ENCODE peak calls at places on chromosome 20, in seven cellular contexts. V, Z, B, E, S, X and H are unnamed samples.

GRCh38 chr20:62009322-62009721 is 56.4 kb downstream of the TAF4 start:
- DNase-seq in X (no peak), E (no peak), V (no peak), S (no peak), B (no peak), Z (no peak), H (no peak)

GRCh38 chr20:46572181-46572580 is 21.7 kb upstream of the OCSTAMP start:
- DNase-seq in B (peak), S (no peak), Z (no peak), V (no peak), X (no peak), E (no peak), H (no peak)

GRCh38 chr20:57262244-57263126 is 4.0 kb downstream of the BMP7 start:
- DNase-seq in B (no peak), Z (no peak), S (no peak), E (peak), V (no peak), X (no peak), H (no peak)

GRCh38 chr20:57618091-57618765 is 2.0 kb downstream of the ZBP1 start:
- DNase-seq in Z (no peak), X (no peak), B (no peak), E (peak), V (no peak), S (no peak), H (no peak)

GRCh38 chr20:54067606-54068174 is 2.7 kb downstream of the BCAS1 start:
- DNase-seq in V (no peak), X (no peak), E (peak), S (no peak), Z (no peak), B (no peak), H (peak)

GRCh38 chr20:58058421-58059140 is 169.9 kb downstream of the ANKRD60 start:
- DNase-seq in B (no peak), V (no peak), Z (no peak), X (no peak), S (no peak), E (no peak), H (no peak)

GRCh38 chr20:23265226-23265625 is 85.4 kb upstream of the NXT1 start:
- DNase-seq in V (no peak), Z (no peak), B (no peak), S (no peak), X (no peak), E (no peak), H (no peak)

GRCh38 chr20:48983423-48984400 is 62.2 kb downstream of the ARFGEF2 start:
- DNase-seq in B (no peak), X (no peak), E (peak), S (no peak), V (no peak), Z (peak), H (no peak)

GRCh38 chr20:48066256-48066655 is 281.0 kb upstream of the SULF2 start:
- DNase-seq in Z (no peak), E (no peak), V (no peak), X (no peak), B (no peak), S (no peak), H (no peak)

GRCh38 chr20:24978493-24978892 is 14.1 kb downstream of the APMAP start:
- DNase-seq in E (no peak), S (no peak), X (no peak), B (no peak), Z (no peak), V (no peak), H (no peak)

GRCh38 chr20:17615645-17616479 is 46.0 kb downstream of the DSTN start:
- DNase-seq in E (no peak), S (no peak), Z (no peak), V (peak), B (peak), X (no peak), H (no peak)

GRCh38 chr20:43941476-43942212 is 27.0 kb downstream of the TOX2 start:
- DNase-seq in V (peak), E (no peak), X (no peak), S (no peak), B (no peak), Z (no peak), H (no peak)

GRCh38 chr20:24785141-24785924 is 163.7 kb upstream of the CST7 start:
- DNase-seq in Z (no peak), B (no peak), X (no peak), V (no peak), S (no peak), E (no peak), H (no peak)

GRCh38 chr20:9301129-9302072 is 213.0 kb upstream of the LAMP5 start:
- DNase-seq in E (no peak), B (no peak), V (no peak), S (no peak), X (no peak), Z (peak), H (no peak)

GRCh38 chr20:19935842-19936241 is 81.3 kb upstream of the NAA20 start:
- DNase-seq in S (no peak), V (no peak), X (no peak), Z (no peak), E (no peak), B (no peak), H (no peak)

GRCh38 chr20:61185841-61186601 is 66.0 kb upstream of the CDH4 start:
- DNase-seq in V (no peak), S (no peak), B (no peak), X (no peak), Z (peak), E (peak), H (no peak)

GRCh38 chr20:50404419-50405234 is 105.6 kb upstream of the PTPN1 start:
- DNase-seq in B (no peak), S (no peak), E (no peak), X (no peak), Z (no peak), V (no peak), H (no peak)

GRCh38 chr20:1325173-1326030 is 3.5 kb downstream of the SDCBP2 start:
- DNase-seq in X (peak), B (peak), V (peak), S (peak), Z (peak), E (peak), H (peak)

GRCh38 chr20:50197463-50197862 is 6.8 kb downstream of the CEBPB start:
- DNase-seq in Z (no peak), S (no peak), X (no peak), B (no peak), V (no peak), E (no peak), H (no peak)

GRCh38 chr20:34704177-34705007 is at the start of gene TP53INP2:
- DNase-seq in Z (peak), X (peak), V (peak), S (peak), B (peak), E (peak), H (peak)

GRCh38 chr20:8933391-8933807 is 135.5 kb upstream of the PLCB4 start:
- DNase-seq in X (no peak), V (no peak), E (peak), Z (no peak), B (no peak), S (no peak), H (no peak)

GRCh38 chr20:12012241-12013222 is 94.8 kb downstream of the BTBD3 start:
- DNase-seq in S (peak), Z (peak), E (peak), B (peak), V (peak), X (no peak), H (no peak)

GRCh38 chr20:57743450-57744095 is 33.8 kb upstream of the PMEPA1 start:
- DNase-seq in E (no peak), B (no peak), V (no peak), S (no peak), Z (no peak), X (no peak), H (no peak)

GRCh38 chr20:25059487-25059820 is 1.5 kb upstream of the ACSS1 start:
- DNase-seq in V (no peak), S (no peak), B (no peak), E (no peak), Z (no peak), X (no peak), H (no peak)

GRCh38 chr20:49641683-49642649 is 71.7 kb downstream of the B4GALT5 start:
- DNase-seq in Z (no peak), X (no peak), B (no peak), S (no peak), E (no peak), V (no peak), H (no peak)

GRCh38 chr20:54133434-54134427 is 40.1 kb downstream of the CYP24A1 start:
- DNase-seq in E (peak), Z (no peak), S (no peak), V (no peak), X (no peak), B (no peak), H (no peak)

GRCh38 chr20:41352666-41353065 is 12.0 kb downstream of the LPIN3 start:
- DNase-seq in X (no peak), V (no peak), E (peak), Z (no peak), B (no peak), S (no peak), H (no peak)

GRCh38 chr20:47785321-47785899 is at the start of gene SULF2:
- DNase-seq in V (peak), S (no peak), B (no peak), X (no peak), Z (no peak), E (peak), H (no peak)

GRCh38 chr20:41174373-41174772 is 37.0 kb downstream of the PLCG1 start:
- DNase-seq in Z (no peak), E (no peak), B (no peak), V (no peak), X (no peak), S (no peak), H (no peak)

GRCh38 chr20:44354979-44355502 is 458 bp upstream of the HNF4A start:
- DNase-seq in B (no peak), Z (no peak), V (no peak), X (no peak), S (no peak), E (no peak), H (no peak)

GRCh38 chr20:44743080-44743701 is 2.5 kb upstream of the KCNK15 start:
- DNase-seq in V (no peak), E (no peak), Z (no peak), B (no peak), X (no peak), S (no peak), H (no peak)

GRCh38 chr20:19423892-19424620 is 211.6 kb downstream of the SLC24A3 start:
- DNase-seq in V (no peak), Z (no peak), S (no peak), B (no peak), E (no peak), X (no peak), H (no peak)

GRCh38 chr20:24870876-24871275 is 78.2 kb upstream of the CST7 start:
- DNase-seq in X (no peak), Z (no peak), S (no peak), E (no peak), V (no peak), B (no peak), H (no peak)

GRCh38 chr20:5315807-5316187 is 957 bp downstream of the PROKR2 start:
- DNase-seq in B (no peak), S (no peak), X (no peak), E (no peak), Z (no peak), V (no peak), H (no peak)

GRCh38 chr20:10828221-10828620 is 154.4 kb upstream of the JAG1 start:
- DNase-seq in V (no peak), E (no peak), S (no peak), X (no peak), B (no peak), Z (no peak), H (no peak)

GRCh38 chr20:56069016-56069415 is 63.7 kb upstream of the CBLN4 start:
- DNase-seq in E (no peak), B (no peak), S (no peak), V (no peak), X (no peak), Z (no peak), H (no peak)